ENCODE peak calls at places on chromosomes 6 and 20, in nine cellular contexts. J is sigmoid colon; O is CD8-positive, alpha-beta T cell; X is GM23338; F is heart right ventricle; W is pancreas; C is heart left ventricle; L is cardiac muscle cell; Q is HL-60. A is an unnamed sample. For H3K27me3, the result is how much of the 10 kb centered on the place peaks cover.

GRCh38 chr6:4615891-4616290 is 160.3 kb upstream of the CDYL start:
- DNase-seq in O (no peak), W (no peak), X (no peak), L (peak), Q (no peak), F (peak), J (peak), C (peak), A (no peak)

GRCh38 chr20:34075647-34076046 is 36.4 kb downstream of the EIF2S2 start:
- DNase-seq in O (no peak), F (no peak), L (no peak), Q (no peak), C (no peak), J (peak), X (peak), W (no peak), A (no peak)

GRCh38 chr20:57473246-57474042 is 51.5 kb downstream of the CTCFL start:
- DNase-seq in O (peak), C (peak), Q (peak), W (peak), F (no peak), L (peak), J (peak), X (peak), A (no peak)

GRCh38 chr20:62596486-62596885 is 45.8 kb upstream of the SLCO4A1 start:
- DNase-seq in J (no peak), C (peak), L (no peak), O (no peak), W (peak), F (no peak), Q (no peak), X (no peak), A (no peak)

GRCh38 chr6:153210083-153210482 is 79.0 kb upstream of the RGS17 start:
- DNase-seq in W (no peak), F (no peak), X (no peak), J (no peak), Q (no peak), C (no peak), O (no peak), L (peak), A (no peak)

GRCh38 chr20:49395183-49395582 is 87.3 kb downstream of the KCNB1 start:
- DNase-seq in O (no peak), J (peak), C (no peak), X (no peak), F (no peak), L (no peak), Q (no peak), W (no peak), A (no peak)

GRCh38 chr6:81876977-81877376 is 124.5 kb upstream of the TENT5A start:
- DNase-seq in C (no peak), J (no peak), X (no peak), O (no peak), W (no peak), F (no peak), Q (no peak), L (no peak), A (no peak)

GRCh38 chr6:125986956-125987617 is 747 bp downstream of the TRMT11 start:
- DNase-seq in L (peak), W (no peak), O (no peak), F (no peak), X (peak), J (no peak), Q (peak), C (no peak), A (no peak)

GRCh38 chr20:36856196-36856595 is 19.7 kb upstream of the TLDC2 start:
- DNase-seq in W (no peak), Q (no peak), J (no peak), O (no peak), L (peak), F (no peak), C (no peak), X (no peak), A (no peak)

GRCh38 chr20:5183731-5184474 is 57.1 kb downstream of the CDS2 start:
- DNase-seq in O (no peak), C (no peak), F (no peak), Q (no peak), W (no peak), L (no peak), X (no peak), J (no peak), A (no peak)

GRCh38 chr6:160030103-160030502 is 61.2 kb downstream of the IGF2R start:
- DNase-seq in C (peak), L (peak), X (peak), F (peak), O (no peak), W (peak), J (peak), Q (no peak), A (no peak)

GRCh38 chr20:21835042-21835441 is 129.6 kb downstream of the PAX1 start:
- DNase-seq in W (no peak), X (no peak), J (no peak), F (no peak), O (no peak), Q (no peak), L (no peak), C (no peak), A (no peak)

GRCh38 chr6:129981598-129981997 is 36.8 kb upstream of the L3MBTL3 start:
- DNase-seq in O (no peak), J (no peak), C (no peak), X (no peak), L (peak), F (no peak), W (no peak), Q (no peak), A (no peak)

GRCh38 chr20:20368414-20369352 is 779 bp downstream of the INSM1 start:
- DNase-seq in Q (no peak), J (no peak), C (no peak), O (no peak), W (no peak), L (no peak), X (peak), F (no peak), A (no peak)

GRCh38 chr20:33827629-33828325 is 16.6 kb downstream of the CHMP4B start:
- DNase-seq in C (no peak), Q (no peak), L (no peak), O (no peak), J (no peak), X (no peak), W (no peak), F (no peak), A (no peak)

GRCh38 chr6:38716825-38717224 is 1.7 kb downstream of the DNAH8 start:
- DNase-seq in W (no peak), J (no peak), F (no peak), L (no peak), Q (no peak), O (no peak), C (no peak), X (no peak), A (no peak)

GRCh38 chr6:42791706-42792320 is 10.0 kb downstream of the BICRAL start:
- DNase-seq in O (no peak), W (no peak), J (no peak), F (no peak), Q (no peak), L (no peak), C (no peak), X (no peak), A (no peak)

GRCh38 chr20:7710440-7710839 is 229.8 kb downstream of the HAO1 start:
- DNase-seq in O (no peak), C (no peak), Q (no peak), W (no peak), X (no peak), J (no peak), F (no peak), L (peak), A (no peak)

GRCh38 chr6:141183368-141183767 is 949.4 kb upstream of the GJE1 start:
- DNase-seq in Q (no peak), W (no peak), F (no peak), L (no peak), C (no peak), J (no peak), X (no peak), O (no peak), A (no peak)

GRCh38 chr20:63518351-63518861 is 2.2 kb upstream of the PPDPF start:
- DNase-seq in W (peak), Q (no peak), J (no peak), C (peak), X (no peak), F (no peak), L (no peak), O (peak), A (no peak)

GRCh38 chr20:23868321-23868720 is 11.2 kb downstream of the CST5 start:
- DNase-seq in F (no peak), O (no peak), X (peak), J (no peak), C (no peak), Q (no peak), W (no peak), L (no peak), A (no peak)

GRCh38 chr6:38713812-38714211 is 1.3 kb upstream of the DNAH8 start:
- DNase-seq in Q (peak), O (peak), C (no peak), X (peak), L (no peak), W (no peak), F (no peak), J (no peak), A (peak)

GRCh38 chr20:46215913-46216707 is 92.2 kb downstream of the CDH22 start:
- DNase-seq in O (no peak), Q (no peak), X (peak), C (peak), W (no peak), L (peak), J (no peak), F (peak), A (no peak)

GRCh38 chr20:63652192-63652980 is 838 bp downstream of the STMN3 start:
- DNase-seq in L (peak), W (no peak), O (peak), J (no peak), C (peak), F (peak), X (peak), Q (no peak), A (no peak)

GRCh38 chr20:35669681-35670080 is 5.0 kb upstream of the CPNE1 start:
- DNase-seq in X (no peak), W (no peak), J (peak), Q (no peak), O (no peak), L (no peak), F (no peak), C (no peak), A (no peak)

GRCh38 chr6:115360602-115361325 is 699.9 kb downstream of the FRK start:
- DNase-seq in J (no peak), O (no peak), L (no peak), X (no peak), Q (no peak), W (no peak), F (no peak), C (no peak), A (no peak)

GRCh38 chr20:62685781-62686555 is 22.7 kb upstream of the NTSR1 start:
- DNase-seq in J (no peak), Q (peak), F (peak), C (no peak), L (no peak), W (peak), X (no peak), O (no peak), A (no peak)

DNA sequence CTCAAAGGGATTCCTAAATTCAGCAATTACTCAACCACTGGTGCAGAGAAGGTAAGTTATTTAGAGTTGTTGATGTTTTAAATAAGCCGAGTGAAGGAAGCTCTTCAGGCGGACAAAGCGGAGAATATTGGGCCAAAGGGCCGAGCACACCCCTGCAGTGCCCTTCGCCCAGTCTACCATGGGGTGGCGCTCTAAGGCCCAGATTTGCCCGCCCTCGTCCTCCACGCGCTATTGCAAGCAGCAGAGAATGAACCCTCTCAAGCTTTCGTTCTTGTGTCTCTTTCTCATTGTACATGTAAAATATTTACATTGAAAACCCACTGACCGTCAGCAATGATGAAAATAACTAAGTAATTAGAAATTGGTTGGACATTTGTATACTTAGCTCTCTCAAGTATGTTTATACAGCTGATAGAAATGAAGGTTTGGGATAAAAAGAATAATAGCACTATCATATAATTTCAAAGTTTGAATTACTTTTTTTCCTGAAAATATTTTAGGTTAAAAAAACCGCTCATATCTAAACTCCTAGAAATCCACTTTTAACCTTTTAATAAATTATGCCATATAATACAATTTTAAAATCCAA is 195.0 kb upstream of the CEP162 start:
- DNase-seq in C (peak), F (peak), X (peak), O (no peak), J (no peak), L (peak), W (no peak), Q (no peak), A (no peak)
- TF ChIP-seq CTCF in C (peak), F (peak), X (peak), O (no peak), J (no peak), L (peak), W (no peak), Q (peak), A (no peak)

GRCh38 chr6:15672291-15672690 is 9.5 kb upstream of the DTNBP1 start:
- DNase-seq in C (no peak), L (no peak), O (no peak), W (no peak), F (no peak), J (no peak), X (no peak), Q (no peak), A (no peak)
- H3K27me3 ChIP-seq in C (under half), L (under half), O (under half), W (under half), F (under half), J (under half), X (under half), Q (under half), A (under half)

GRCh38 chr6:36539814-36540568 is 7.3 kb downstream of the STK38 start:
- DNase-seq in Q (no peak), W (no peak), F (no peak), J (no peak), O (no peak), X (no peak), C (no peak), L (no peak), A (no peak)
- TF ChIP-seq CTCF in Q (no peak), W (no peak), F (no peak), J (no peak), O (no peak), X (no peak), C (peak), L (no peak), A (no peak)

GRCh38 chr6:121437861-121438651 is 2.6 kb downstream of the GJA1 start:
- DNase-seq in C (no peak), J (no peak), W (no peak), X (peak), L (peak), O (no peak), F (peak), Q (no peak), A (no peak)
- H3K27me3 ChIP-seq in C (under half), J (under half), W (under half), X (under half), L (under half), O (under half), F (under half), Q (under half), A (under half)

DNA sequence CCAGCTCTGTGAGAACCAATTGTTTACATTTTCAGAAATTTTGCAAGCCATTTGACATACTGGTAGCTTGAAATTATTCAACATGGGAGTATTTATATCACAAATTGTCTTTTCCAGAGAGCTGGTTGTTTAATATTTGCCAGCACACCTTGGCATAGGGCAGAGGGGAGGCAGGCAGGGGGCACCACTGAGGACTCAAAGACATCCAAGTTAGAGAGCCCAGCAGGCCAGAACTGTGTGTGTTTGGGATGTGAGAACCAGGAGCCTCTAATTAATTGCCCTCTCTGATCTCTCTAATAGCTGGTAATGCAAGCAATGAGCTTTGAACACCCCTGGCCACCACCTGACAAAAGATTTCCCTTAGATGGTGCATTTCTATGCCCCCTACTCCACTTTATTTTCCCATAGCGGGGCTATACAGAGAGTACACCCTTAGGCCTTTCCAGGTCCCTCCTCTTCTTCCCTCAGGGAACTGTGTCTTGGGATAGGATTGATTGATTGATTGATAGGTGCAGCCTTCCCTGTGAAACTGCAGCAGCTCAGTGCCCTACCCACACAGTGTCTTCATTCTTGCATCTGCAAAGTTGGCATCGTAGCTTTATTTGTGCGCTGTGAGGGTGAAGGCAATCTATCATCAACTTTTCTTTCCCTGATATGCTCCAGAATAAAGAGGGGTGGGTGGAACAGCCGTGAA is 29.2 kb downstream of the MOCS1 start:
- DNase-seq in W (no peak), J (peak), F (no peak), L (no peak), O (no peak), C (no peak), X (no peak), Q (no peak), A (no peak)
- TF ChIP-seq CTCF in W (no peak), J (no peak), F (no peak), L (peak), O (no peak), C (no peak), X (peak), Q (no peak), A (no peak)

DNA sequence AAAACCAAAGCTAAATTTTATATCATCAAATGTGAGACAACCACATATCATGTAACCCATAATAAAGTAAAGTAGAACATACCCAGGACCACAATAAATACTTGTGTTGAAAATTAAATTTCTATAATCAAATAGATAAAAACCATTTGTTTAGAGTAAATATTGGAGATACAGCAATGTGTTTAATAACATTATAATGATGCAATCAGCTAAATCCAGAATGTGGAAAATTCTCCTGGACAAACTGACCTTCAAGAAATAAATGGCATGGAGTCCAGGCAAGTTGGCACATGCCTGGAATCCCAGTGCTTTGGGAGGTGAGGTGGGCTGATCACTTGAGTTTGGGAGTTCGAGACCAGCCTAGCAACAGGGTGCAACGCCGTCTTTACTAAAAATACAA is 84.0 kb downstream of the GPX5 start:
- DNase-seq in F (no peak), W (no peak), Q (no peak), L (no peak), J (no peak), O (no peak), C (no peak), X (no peak), A (no peak)
- H3K27me3 ChIP-seq in F (half or more), W (under half), Q (under half), L (under half), J (under half), O (under half), C (half or more), X (under half), A (half or more)

DNA sequence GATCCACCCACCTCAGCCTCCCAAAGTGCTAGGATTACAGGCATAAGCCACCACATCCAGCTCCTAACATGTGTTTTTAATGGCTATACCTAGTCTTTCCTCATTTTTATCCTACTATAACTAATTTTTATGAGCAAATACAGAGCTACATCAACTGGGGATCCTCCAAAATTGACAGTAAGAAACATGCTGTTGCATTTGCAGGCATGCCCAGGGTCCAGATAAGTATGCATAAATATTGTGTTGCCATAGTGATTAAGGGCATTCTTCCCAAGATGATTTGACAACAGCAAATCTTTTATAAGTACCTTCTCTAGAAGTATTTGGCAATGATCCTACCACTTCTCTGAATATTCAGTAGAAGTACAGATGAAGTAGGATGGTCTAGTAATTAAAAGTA is 41.9 kb upstream of the MOXD1 start:
- DNase-seq in W (no peak), Q (no peak), X (no peak), O (no peak), F (no peak), C (no peak), L (peak), J (no peak), A (no peak)
- TF ChIP-seq CTCF in W (no peak), Q (no peak), X (no peak), O (no peak), F (no peak), C (no peak), L (no peak), J (no peak), A (no peak)

DNA sequence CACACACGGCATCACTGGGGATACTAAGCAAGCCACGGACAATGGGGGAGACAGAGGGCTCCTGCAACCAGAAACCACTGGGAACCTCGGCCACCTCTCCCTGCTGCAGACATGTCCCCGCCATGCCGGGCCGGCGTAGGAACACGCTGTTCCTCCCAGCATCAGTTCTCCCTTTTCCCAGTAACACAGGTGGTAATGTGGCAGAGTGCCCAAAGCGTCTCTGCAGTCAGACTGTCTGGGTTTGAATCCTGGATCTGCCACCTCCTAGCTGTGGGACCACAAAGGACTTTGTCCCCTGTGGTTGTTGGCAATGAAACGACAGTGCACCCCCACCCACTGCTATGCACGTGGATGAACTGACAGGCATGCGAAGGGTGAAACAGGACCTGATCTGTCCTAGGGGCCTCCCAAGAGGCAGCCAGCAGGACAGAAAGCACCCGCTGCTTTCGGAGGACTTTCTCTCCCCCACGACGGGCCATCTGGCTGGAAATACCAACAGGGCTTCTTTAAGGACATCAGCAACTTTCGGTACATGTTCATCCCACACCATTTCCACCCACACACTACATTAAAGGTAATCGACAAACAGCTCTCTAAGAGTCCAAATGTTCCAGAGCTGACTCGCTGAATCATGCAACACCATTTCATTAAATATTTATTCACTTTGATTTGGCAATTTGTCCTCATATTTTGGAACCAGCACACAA is 74.1 kb downstream of the SULF2 start:
- DNase-seq in O (no peak), W (peak), F (no peak), Q (no peak), J (no peak), C (no peak), X (no peak), L (no peak), A (no peak)
- H3K27me3 ChIP-seq in O (under half), W (under half), F (under half), Q (under half), J (under half), C (under half), X (under half), L (under half), A (under half)

A was measured in CD4-positive, alpha-beta T cell.